ENCODE peak calls at places on chromosomes 4 and X, in eight cellular contexts. J is breast epithelium, F is tibial nerve, S is pancreas, T is ascending aorta, Y is small intestine, I is heart right ventricle, P is OCI-LY7. V is an unnamed sample.

GRCh38 chr4:93312299-93312698 is 516.3 kb upstream of the ATOH1 start:
- DNase-seq in J (no peak), F (no peak), S (no peak), T (no peak), Y (no peak), I (no peak), P (no peak), V (no peak)

GRCh38 chrX:39619182-39620009 is 478.4 kb downstream of the BCOR start:
- DNase-seq in J (no peak), F (no peak), S (peak; percentile 49), T (no peak), Y (peak; percentile 39), I (no peak), P (no peak), V (no peak)

GRCh38 chr4:81470456-81471327 is 1.0 kb downstream of the RASGEF1B start:
- DNase-seq in J (peak; percentile 37), F (peak; percentile 29), S (peak; percentile 17), T (peak; percentile 79), Y (peak; percentile 56), I (peak; percentile 31), P (peak; percentile 48), V (no peak)

GRCh38 chr4:25750874-25751273 is 95.2 kb downstream of the SLC34A2 start:
- DNase-seq in J (no peak), F (no peak), S (no peak), T (no peak), Y (no peak), I (no peak), P (no peak), V (no peak)

GRCh38 chr4:54227261-54228063 is 1.6 kb upstream of the PDGFRA start:
- DNase-seq in J (no peak), F (no peak), S (no peak), T (peak; percentile 73), Y (no peak), I (peak; percentile 14), P (no peak), V (peak; percentile 86)

GRCh38 chr4:2484993-2485392 is 16.1 kb downstream of the RNF4 start:
- DNase-seq in J (peak; percentile 58), F (peak; percentile 35), S (no peak), T (peak; percentile 84), Y (peak; percentile 88), I (peak; percentile 75), P (peak; percentile 91), V (no peak)

GRCh38 chr4:168183717-168184571 is 91.6 kb downstream of the ANXA10 start:
- DNase-seq in J (no peak), F (no peak), S (no peak), T (no peak), Y (peak; percentile 47), I (no peak), P (peak; percentile 18), V (no peak)

GRCh38 chrX:43745938-43746721 is 90.0 kb downstream of the MAOA start:
- DNase-seq in J (no peak), F (no peak), S (no peak), T (no peak), Y (peak; percentile 59), I (no peak), P (no peak), V (no peak)

GRCh38 chr4:76305033-76305687 is 1.4 kb upstream of the STBD1 start:
- DNase-seq in J (no peak), F (no peak), S (no peak), T (no peak), Y (no peak), I (no peak), P (no peak), V (no peak)
- H3K4me3 ChIP-seq in J (peak overlapping the region; percentile 73), F (peak overlapping the region; percentile 77), S (no peak overlapping the region), T (peak overlapping the region; percentile 68), Y (no peak overlapping the region), I (peak overlapping the region; percentile 90), P (no peak overlapping the region), V (peak overlapping the region; percentile 75)

GRCh38 chr4:77852892-77853495 is 9.6 kb upstream of the MRPL1 start:
- DNase-seq in J (no peak), F (no peak), S (no peak), T (no peak), Y (peak; percentile 57), I (no peak), P (peak; percentile 48), V (no peak)
- H3K4me1 ChIP-seq in J (no peaks in the 10 kb centered on the region), F (peaks cover 8% of the 10 kb centered on the region), S (no peaks in the 10 kb centered on the region), T (no peaks in the 10 kb centered on the region), Y (no peaks in the 10 kb centered on the region), I (no peaks in the 10 kb centered on the region), P (peaks cover 26% of the 10 kb centered on the region), V (peaks cover 5% of the 10 kb centered on the region)

GRCh38 chr4:126916626-126917140 is 716.1 kb upstream of the INTU start:
- DNase-seq in J (no peak), F (no peak), S (no peak), T (no peak), Y (no peak), I (no peak), P (no peak), V (no peak)

GRCh38 chr4:126915999-126916625 is 716.6 kb upstream of the INTU start:
- DNase-seq in J (no peak), F (no peak), S (no peak), T (no peak), Y (no peak), I (no peak), P (no peak), V (no peak)
- H3K4me3 ChIP-seq in J (no peak overlapping the region), F (no peak overlapping the region), S (no peak overlapping the region), T (peak overlapping the region; percentile 44), Y (no peak overlapping the region), I (no peak overlapping the region), P (no peak overlapping the region), V (no peak overlapping the region)

DNA sequence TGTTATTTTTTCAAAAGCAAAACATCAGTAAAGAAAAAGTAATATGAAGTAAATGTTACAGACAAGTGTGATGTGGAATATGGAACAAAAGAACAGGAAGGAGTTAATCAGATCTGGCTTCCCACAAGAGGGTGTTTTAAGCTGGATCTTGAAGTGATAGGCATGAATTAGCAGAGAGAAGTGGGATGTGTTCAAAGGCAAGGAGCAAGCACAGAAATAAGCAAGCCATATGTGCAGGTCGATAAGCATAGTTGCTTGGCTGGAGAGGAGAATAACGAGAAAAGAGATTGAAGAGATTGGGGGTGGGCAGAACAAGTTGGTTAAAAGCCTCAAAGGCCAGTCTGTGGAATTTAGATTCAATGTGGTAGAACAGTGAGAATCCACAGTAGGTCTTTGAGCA is 60.9 kb upstream of the PRPS1 start:
- DNase-seq in J (no peak), F (no peak), S (no peak), T (no peak), Y (no peak), I (no peak), P (no peak), V (no peak)
- H3K4me1 ChIP-seq in J (no peaks in the 10 kb centered on the region), F (no peaks in the 10 kb centered on the region), S (no peaks in the 10 kb centered on the region), T (no peaks in the 10 kb centered on the region), Y (no peaks in the 10 kb centered on the region), I (no peaks in the 10 kb centered on the region), P (no peaks in the 10 kb centered on the region), V (no peaks in the 10 kb centered on the region)

GRCh38 chr4:121765941-121766538 is 1.1 kb upstream of the SMIM43 start:
- DNase-seq in J (no peak), F (no peak), S (no peak), T (no peak), Y (no peak), I (no peak), P (no peak), V (no peak)
- H3K4me3 ChIP-seq in J (no peak overlapping the region), F (no peak overlapping the region), S (no peak overlapping the region), T (no peak overlapping the region), Y (no peak overlapping the region), I (no peak overlapping the region), P (no peak overlapping the region), V (no peak overlapping the region)

GRCh38 chrX:44954562-44954961 is 81.6 kb downstream of the KDM6A start:
- DNase-seq in J (no peak), F (no peak), S (no peak), T (no peak), Y (no peak), I (no peak), P (no peak), V (no peak)
- H3K4me1 ChIP-seq in J (no peaks in the 10 kb centered on the region), F (no peaks in the 10 kb centered on the region), S (peaks cover 8% of the 10 kb centered on the region), T (no peaks in the 10 kb centered on the region), Y (no peaks in the 10 kb centered on the region), I (peaks cover 3% of the 10 kb centered on the region), P (no peaks in the 10 kb centered on the region), V (peaks cover 47% of the 10 kb centered on the region)

GRCh38 chr4:108607426-108607825 is 12.9 kb upstream of the RPL34 start:
- DNase-seq in J (no peak), F (no peak), S (no peak), T (no peak), Y (no peak), I (no peak), P (no peak), V (no peak)

DNA sequence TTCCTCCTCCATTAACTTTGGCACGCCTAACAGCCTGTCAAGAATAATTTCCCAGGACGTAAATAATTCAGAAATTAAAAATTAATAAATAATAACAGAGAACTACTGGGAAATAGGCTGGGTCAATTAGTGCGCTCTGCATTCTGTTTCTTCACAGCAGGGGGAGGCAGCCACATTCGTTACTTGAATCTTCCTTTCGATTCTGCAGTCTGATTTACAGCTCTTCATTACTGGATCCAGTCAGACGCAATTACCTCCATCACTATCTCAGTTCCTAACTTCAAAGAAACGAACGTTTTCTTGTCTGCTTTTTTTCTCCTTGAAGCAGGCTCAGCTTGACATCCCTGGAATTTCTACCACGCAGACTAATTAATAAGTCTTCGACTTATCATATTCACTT is 9.0 kb upstream of the RPL34 start:
- DNase-seq in J (no peak), F (no peak), S (no peak), T (no peak), Y (peak; percentile 19), I (no peak), P (no peak), V (no peak)
- H3K4me3 ChIP-seq in J (no peak overlapping the region), F (peak overlapping the region; percentile 37), S (no peak overlapping the region), T (no peak overlapping the region), Y (no peak overlapping the region), I (peak overlapping the region; percentile 10), P (no peak overlapping the region), V (no peak overlapping the region)

DNA sequence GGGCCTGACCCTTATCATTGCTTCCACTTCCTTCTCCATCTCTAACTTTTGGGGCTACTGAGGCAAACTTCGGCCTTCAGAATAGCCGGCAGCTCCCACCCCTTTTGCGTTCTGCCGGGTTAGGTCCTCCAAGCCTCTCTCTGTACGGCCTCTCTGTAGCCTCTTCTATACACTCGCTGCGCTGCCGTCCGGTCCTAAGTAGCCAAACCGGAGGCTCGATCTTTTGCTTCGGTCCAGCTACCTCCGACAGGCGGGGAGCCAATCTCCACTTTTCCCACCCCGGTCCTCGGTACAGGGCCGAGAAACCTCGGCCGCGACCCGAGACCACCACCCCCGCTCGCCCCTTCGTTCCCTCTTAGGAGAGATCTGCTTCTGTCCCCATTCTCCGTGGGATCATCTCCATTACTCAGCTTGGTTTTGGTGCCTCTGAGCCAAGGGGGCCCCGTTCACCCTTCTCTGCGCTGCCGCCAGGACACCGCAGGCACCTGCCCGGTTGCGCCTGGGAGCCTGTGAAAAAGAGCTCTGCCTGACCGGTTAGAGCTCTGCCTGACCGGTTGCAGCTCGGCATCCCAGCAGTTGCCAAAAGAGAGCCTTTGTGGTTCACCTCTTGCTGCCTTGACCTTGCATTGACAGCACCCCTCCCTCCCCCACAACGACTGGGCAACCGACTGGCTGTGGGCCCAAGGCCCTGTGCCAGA is 1.0 kb upstream of the HTR2C start:
- DNase-seq in J (no peak), F (no peak), S (no peak), T (no peak), Y (no peak), I (no peak), P (no peak), V (no peak)
- H3K4me1 ChIP-seq in J (no peaks in the 10 kb centered on the region), F (no peaks in the 10 kb centered on the region), S (no peaks in the 10 kb centered on the region), T (no peaks in the 10 kb centered on the region), Y (no peaks in the 10 kb centered on the region), I (no peaks in the 10 kb centered on the region), P (no peaks in the 10 kb centered on the region), V (peaks cover 10% of the 10 kb centered on the region)

V was measured in vagina.